ENCODE peak calls at places on chromosomes 11 and 22, in five cellular contexts. F is tibial artery, C is neuronal stem cell, A is coronary artery, W is LoVo. I is an unnamed sample.

GRCh38 chr22:29310863-29311339 is 4.5 kb downstream of the GAS2L1 start:
- DNase-seq in F (peak; percentile 98), C (peak; percentile 81), W (no peak), A (peak; percentile 99), I (peak; percentile 32)

GRCh38 chr11:77747381-77747969 is 73.0 kb downstream of the RSF1 start:
- DNase-seq in W (no peak), F (no peak), A (no peak), C (no peak), I (no peak)

GRCh38 chr11:13831707-13832106 is 130.8 kb upstream of the SPON1 start:
- DNase-seq in W (no peak), A (no peak), C (no peak), F (no peak), I (no peak)

GRCh38 chr22:45832180-45832579 is 144.8 kb downstream of the WNT7B start:
- DNase-seq in C (no peak), F (no peak), W (no peak), A (no peak), I (no peak)

GRCh38 chr11:64245401-64245796 is 1.3 kb downstream of the PPP1R14B start:
- DNase-seq in W (no peak), F (no peak), C (no peak), A (no peak), I (peak; percentile 78)

GRCh38 chr11:61850687-61851086 is 22.6 kb downstream of the FADS2 start:
- DNase-seq in F (no peak), C (no peak), W (no peak), A (no peak), I (no peak)

GRCh38 chr11:61820174-61820573 is 3.4 kb upstream of the FADS1 start:
- DNase-seq in C (no peak), W (peak; percentile 67), F (no peak), A (no peak), I (no peak)

GRCh38 chr11:129141748-129142475 is 50.2 kb downstream of the ARHGAP32 start:
- DNase-seq in W (peak; percentile 20), F (no peak), C (no peak), A (no peak), I (no peak)

GRCh38 chr11:7251836-7252682 is at the start of gene SYT9:
- DNase-seq in F (no peak), C (peak; percentile 78), A (peak; percentile 75), W (no peak), I (no peak)

GRCh38 chr11:113384551-113384950 is 3.0 kb upstream of the ANKK1 start:
- DNase-seq in A (no peak), C (no peak), F (no peak), W (peak; percentile 3), I (no peak)

GRCh38 chr11:115501895-115502589 is 2.2 kb downstream of the CADM1 start:
- DNase-seq in F (no peak), C (peak; percentile 23), W (no peak), A (no peak), I (no peak)

GRCh38 chr11:108027057-108027456 is 18.4 kb downstream of the CUL5 start:
- DNase-seq in C (no peak), F (no peak), A (no peak), W (no peak), I (no peak)

GRCh38 chr11:31921066-31921465 is 109.9 kb upstream of the PAX6 start:
- DNase-seq in W (no peak), F (no peak), C (no peak), A (no peak), I (no peak)

GRCh38 chr11:102577182-102577581 is 46.6 kb upstream of the MMP7 start:
- DNase-seq in F (no peak), W (no peak), A (no peak), C (no peak), I (no peak)

GRCh38 chr22:49334589-49334873 is 493.1 kb downstream of the BRD1 start:
- DNase-seq in C (no peak), A (no peak), W (no peak), F (no peak), I (no peak)

GRCh38 chr11:118058311-118059230 is 18.3 kb upstream of the TMPRSS4 start:
- DNase-seq in F (no peak), W (no peak), C (no peak), A (peak; percentile 67), I (no peak)

GRCh38 chr22:35437038-35437437 is 37.1 kb downstream of the MCM5 start:
- DNase-seq in F (no peak), W (no peak), C (no peak), A (no peak), I (no peak)

GRCh38 chr11:68447015-68447801 is 13.3 kb upstream of the PPP6R3 start:
- DNase-seq in A (no peak), C (peak; percentile 64), W (peak; percentile 43), F (peak; percentile 60), I (peak; percentile 72)

GRCh38 chr11:125401746-125402145 is 94.3 kb downstream of the FEZ1 start:
- DNase-seq in C (peak; percentile 51), F (peak; percentile 38), W (no peak), A (no peak), I (no peak)

GRCh38 chr22:25903294-25903693 is 161.3 kb downstream of the MYO18B start:
- DNase-seq in A (no peak), F (no peak), W (no peak), C (peak; percentile 15), I (no peak)

GRCh38 chr11:19987243-19987870 is 172.9 kb downstream of the DBX1 start:
- DNase-seq in F (no peak), C (no peak), A (no peak), W (no peak), I (no peak)

GRCh38 chr11:643849-644738 is 7.0 kb downstream of the DRD4 start:
- DNase-seq in C (no peak), W (no peak), A (no peak), F (no peak), I (no peak)

GRCh38 chr11:99422581-99423434 is 402.1 kb downstream of the CNTN5 start:
- DNase-seq in F (no peak), C (no peak), W (peak; percentile 12), A (no peak), I (no peak)

GRCh38 chr11:2256293-2256913 is 14.0 kb downstream of the ASCL2 start:
- DNase-seq in C (no peak), W (no peak), F (no peak), A (no peak), I (no peak)

GRCh38 chr11:80173487-80174136 is 732.8 kb upstream of the TENM4 start:
- DNase-seq in F (no peak), A (no peak), C (no peak), W (no peak), I (no peak)

GRCh38 chr11:125166347-125166841 is 1.8 kb downstream of the PKNOX2 start:
- DNase-seq in W (no peak), F (peak; percentile 40), A (no peak), C (peak; percentile 24), I (no peak)

GRCh38 chr11:68273056-68273738 is 1.4 kb upstream of the C11orf24 start:
- DNase-seq in F (no peak), C (no peak), W (no peak), A (no peak), I (no peak)

GRCh38 chr22:46391486-46392136 is 56.1 kb downstream of the TRMU start:
- DNase-seq in A (no peak), C (no peak), F (no peak), W (no peak), I (no peak)

GRCh38 chr11:6926208-6927029 is at the start of gene ZNF215:
- DNase-seq in W (peak; percentile 87), A (peak; percentile 90), C (peak; percentile 78), F (peak; percentile 58), I (peak; percentile 79)

GRCh38 chr22:31933406-31933805 is 10.9 kb upstream of the YWHAH start:
- DNase-seq in C (no peak), F (no peak), W (no peak), A (no peak), I (no peak)

GRCh38 chr11:13667795-13668101 is 720 bp upstream of the FAR1 start:
- DNase-seq in W (no peak), C (no peak), A (no peak), F (no peak), I (no peak)

GRCh38 chr22:30397656-30398635 is 1.1 kb downstream of the SEC14L2 start:
- DNase-seq in C (no peak), A (no peak), W (no peak), F (no peak), I (peak; percentile 33)

GRCh38 chr22:17074648-17075002 is 10.2 kb upstream of the IL17RA start:
- DNase-seq in F (no peak), C (no peak), A (no peak), W (no peak), I (no peak)

GRCh38 chr22:25564320-25564978 is at the start of gene GRK3:
- DNase-seq in F (peak; percentile 65), A (peak; percentile 79), W (peak; percentile 71), C (peak; percentile 78), I (peak; percentile 80)

GRCh38 chr11:13429836-13430235 is 33.2 kb downstream of the BTBD10 start:
- DNase-seq in C (no peak), F (no peak), W (no peak), A (no peak), I (no peak)